ENCODE peak calls at places on chromosomes 7 and 10, in four cellular contexts. P is HepG2, K is K562, B is GM12878. X is an unnamed sample.

GRCh38 chr10:71089162-71089561 is 123.2 kb upstream of the UNC5B start:
- DNase-seq in P (no peak), K (peak), B (no peak), X (no peak)

GRCh38 chr7:94386416-94386815 is 8.3 kb upstream of the COL1A2 start:
- DNase-seq in P (no peak), K (no peak), B (no peak), X (no peak)

GRCh38 chr7:130445008-130445407 is 4.2 kb upstream of the CEP41 start:
- DNase-seq in P (peak), K (no peak), B (no peak), X (no peak)

GRCh38 chr10:35752469-35753450 is 110.7 kb upstream of the FZD8 start:
- DNase-seq in P (no peak), K (no peak), B (no peak), X (no peak)

GRCh38 chr7:93219877-93220276 is 6.4 kb downstream of the HEPACAM2 start:
- DNase-seq in P (no peak), K (peak), B (no peak), X (no peak)

GRCh38 chr10:94567714-94568520 is 22.3 kb downstream of the HELLS start:
- DNase-seq in P (no peak), K (no peak), B (no peak), X (no peak)

GRCh38 chr10:123150229-123150985 is 2.5 kb downstream of the HMX2 start:
- DNase-seq in P (no peak), K (no peak), B (no peak), X (no peak)

GRCh38 chr10:93235686-93236085 is 162.0 kb downstream of the CYP26A1 start:
- DNase-seq in P (peak), K (no peak), B (no peak), X (no peak)

GRCh38 chr10:95841711-95842498 is 65.9 kb upstream of the CC2D2B start:
- DNase-seq in P (peak), K (peak), B (no peak), X (peak)

GRCh38 chr10:111384556-111384955 is 307.7 kb downstream of the ADRA2A start:
- DNase-seq in P (no peak), K (no peak), B (no peak), X (no peak)

GRCh38 chr7:49800031-49800430 is 26.6 kb downstream of the VWC2 start:
- DNase-seq in P (no peak), K (no peak), B (no peak), X (no peak)

GRCh38 chr7:80449841-80450240 is 62.0 kb downstream of the GNAT3 start:
- DNase-seq in P (peak), K (no peak), B (no peak), X (no peak)

GRCh38 chr7:80453699-80454340 is 58.0 kb downstream of the GNAT3 start:
- DNase-seq in P (peak), K (no peak), B (no peak), X (peak)

GRCh38 chr7:80445351-80445750 is 66.5 kb downstream of the GNAT3 start:
- DNase-seq in P (no peak), K (no peak), B (no peak), X (peak)

DNA sequence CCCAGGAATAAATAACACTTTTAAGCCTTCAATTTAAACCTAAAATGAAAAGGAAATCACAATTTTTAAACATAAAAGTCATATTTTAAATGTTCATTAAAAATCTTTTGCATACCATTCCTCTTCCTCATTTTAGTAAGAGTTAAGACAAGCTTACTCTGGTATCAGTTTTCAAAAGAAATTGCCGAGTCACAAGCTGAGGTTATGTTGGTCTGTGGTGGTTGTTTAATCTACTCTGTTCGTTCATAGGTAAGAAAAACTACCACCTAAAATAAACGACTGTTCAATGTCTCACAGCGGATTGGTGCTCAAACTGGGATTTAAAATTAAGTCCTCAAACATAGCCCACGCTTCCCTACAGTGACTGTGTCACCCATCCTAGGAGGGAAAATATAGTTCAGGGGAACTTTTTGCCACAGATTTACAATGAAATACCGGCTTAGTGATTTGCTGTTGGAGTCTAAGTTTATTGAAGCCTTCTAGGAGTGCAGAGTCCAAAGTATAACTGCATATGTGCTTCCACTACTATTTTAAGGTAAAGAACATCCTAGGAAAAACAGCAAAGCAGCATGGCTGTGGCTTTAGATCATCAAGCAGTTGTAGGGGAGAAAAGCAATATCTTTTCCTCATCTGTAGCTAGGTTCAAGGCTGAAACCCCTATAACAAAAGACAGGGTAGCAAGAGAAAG is 61.1 kb downstream of the GNAT3 start:
- DNase-seq in P (peak), K (no peak), B (no peak), X (no peak)
- TF ChIP-seq SMC3 in P (no peak), K (no peak), B (no peak), X (no peak)

GRCh38 chr7:143245123-143245522 is 18.1 kb upstream of the GSTK1 start:
- DNase-seq in P (no peak), K (no peak), B (no peak), X (no peak)
- TF ChIP-seq SIN3A in P (no peak), K (no peak), B (no peak), X (no peak)

GRCh38 chr10:15439381-15439837 is 68.3 kb upstream of the FAM171A1 start:
- DNase-seq in P (peak), K (peak), B (no peak), X (peak)
- TF ChIP-seq CTCF in P (peak), K (peak), B (no peak), X (peak)

GRCh38 chr7:135939268-135939667 is 37.9 kb downstream of the MTPN start:
- DNase-seq in P (no peak), K (peak), B (no peak), X (no peak)
- TF ChIP-seq SMC3 in P (no peak), K (no peak), B (no peak), X (no peak)

GRCh38 chr7:118870187-118870586 is 645.7 kb downstream of the ANKRD7 start:
- DNase-seq in P (peak), K (no peak), B (no peak), X (no peak)
- TF ChIP-seq SIN3A in P (no peak), K (no peak), B (no peak), X (no peak)

GRCh38 chr7:132654150-132654549 is 77.9 kb upstream of the PLXNA4 start:
- DNase-seq in P (no peak), K (peak), B (no peak), X (no peak)

GRCh38 chr7:132655071-132655761 is 78.9 kb upstream of the PLXNA4 start:
- DNase-seq in P (no peak), K (no peak), B (no peak), X (no peak)

GRCh38 chr7:132652507-132652906 is 76.2 kb upstream of the PLXNA4 start:
- DNase-seq in P (no peak), K (no peak), B (no peak), X (no peak)

GRCh38 chr7:132653364-132653930 is 77.2 kb upstream of the PLXNA4 start:
- DNase-seq in P (no peak), K (no peak), B (no peak), X (no peak)

DNA sequence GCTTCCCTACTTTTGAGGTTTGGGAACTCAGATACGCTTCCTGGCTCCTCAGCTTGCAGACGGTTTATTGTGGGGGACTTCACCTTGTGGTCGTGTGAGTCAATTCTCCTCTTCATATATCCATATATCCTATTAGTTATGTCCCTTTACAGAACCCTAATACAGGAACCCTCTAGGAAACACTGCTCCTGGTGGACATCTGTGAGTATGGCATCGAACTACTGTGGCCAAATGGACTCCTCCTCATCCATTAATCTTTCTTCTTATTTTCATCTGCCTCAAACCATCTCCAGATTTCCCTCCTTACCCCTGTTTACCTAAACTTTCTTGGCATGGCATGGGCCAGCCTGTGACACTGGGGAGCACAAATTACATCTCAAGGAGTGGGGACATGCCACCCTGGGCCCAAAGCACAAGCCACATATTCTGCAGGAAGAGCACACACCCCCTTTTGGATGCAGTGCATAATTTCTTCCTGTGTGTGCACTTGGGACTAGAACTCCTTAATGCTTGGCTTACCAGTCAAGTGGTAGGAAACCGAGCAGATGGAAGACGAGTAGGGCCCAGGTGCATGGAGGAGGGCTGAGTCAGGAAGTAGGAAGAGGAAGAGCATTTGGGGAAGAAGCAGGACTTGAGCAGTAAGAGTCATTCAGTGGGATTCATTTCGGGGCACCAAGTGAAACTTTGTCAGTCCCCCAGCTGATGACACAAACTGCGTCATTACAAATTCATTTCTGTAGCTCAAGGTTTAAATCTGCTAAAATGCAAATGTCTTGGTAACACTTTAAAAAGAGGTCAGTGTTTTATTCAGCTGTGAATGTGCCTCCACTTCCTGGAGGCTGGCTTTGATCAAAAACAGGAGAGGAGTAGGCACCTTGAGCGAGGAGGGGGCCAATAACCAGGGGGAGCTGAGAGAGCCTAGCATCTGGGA is 80.8 kb upstream of the PLXNA4 start:
- DNase-seq in P (no peak), K (peak), B (no peak), X (peak)
- TF ChIP-seq CTCF in P (peak), K (peak), B (peak), X (peak)

GRCh38 chr7:100642534-100642907 is 1.2 kb upstream of the TFR2 start:
- DNase-seq in P (peak), K (peak), B (no peak), X (peak)

GRCh38 chr7:100640438-100641410 is 628 bp downstream of the TFR2 start:
- DNase-seq in P (no peak), K (peak), B (no peak), X (peak)

GRCh38 chr7:100641463-100641859 is at the start of gene TFR2:
- DNase-seq in P (peak), K (peak), B (no peak), X (peak)

GRCh38 chr7:100639995-100640394 is 1.4 kb downstream of the TFR2 start:
- DNase-seq in P (no peak), K (no peak), B (no peak), X (no peak)

DNA sequence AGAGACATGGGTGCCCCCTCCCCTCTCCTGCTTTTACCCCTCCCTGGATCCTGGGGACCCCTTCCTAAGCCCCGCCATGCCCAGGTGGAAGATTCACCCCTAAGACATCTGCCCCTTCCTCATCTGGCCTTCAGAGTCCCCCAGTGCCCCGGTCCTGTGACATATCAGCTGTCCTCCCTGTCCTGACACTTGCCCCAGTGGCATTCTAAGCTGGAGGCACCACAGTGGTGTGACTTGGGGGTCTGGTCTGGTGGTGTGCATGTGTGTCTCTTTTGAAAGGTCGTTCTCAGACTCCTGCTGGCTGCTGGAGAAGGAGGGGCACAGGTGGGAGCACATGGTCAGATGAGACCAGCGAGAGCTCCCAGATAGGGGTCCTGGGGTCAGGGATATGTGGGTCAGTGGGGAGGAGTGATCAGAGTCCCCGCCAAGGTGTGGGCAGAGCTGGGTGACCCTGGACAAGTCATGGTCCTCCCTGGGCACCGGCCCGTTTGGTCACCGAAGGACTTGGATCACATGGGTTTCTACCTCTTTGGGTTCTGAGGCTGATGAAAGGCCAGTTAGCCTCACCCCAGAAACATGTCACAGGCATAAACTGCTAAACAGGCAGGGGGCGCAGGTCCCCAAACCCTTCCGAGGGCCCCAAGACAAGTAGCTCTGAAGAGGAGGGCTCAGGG is 645 bp upstream of the TFR2 start:
- DNase-seq in P (peak), K (peak), B (no peak), X (no peak)
- TF ChIP-seq SMC3 in P (no peak), K (no peak), B (no peak), X (no peak)

X was measured in SK-N-SH.